ENCODE peak calls at places on chromosomes 11 and 22, in five cellular contexts. J, B, A, M and D are unnamed samples.

GRCh38 chr11:22832315-22833041 is 2.9 kb upstream of the SVIP start:
- DNase-seq in J (no peak), M (no peak), B (no peak), A (no peak), D (no peak)

GRCh38 chr22:19130959-19131684 is at the start of gene TSSK2:
- DNase-seq in M (no peak), A (no peak), J (no peak), B (no peak), D (no peak)

GRCh38 chr11:134656861-134657540 is 245.0 kb upstream of the B3GAT1 start:
- DNase-seq in B (no peak), A (no peak), J (no peak), M (peak; percentile 46), D (no peak)

GRCh38 chr22:49301398-49302149 is 526.1 kb downstream of the BRD1 start:
- DNase-seq in B (no peak), M (no peak), A (no peak), J (no peak), D (no peak)

GRCh38 chr11:132312161-132312560 is 941.7 kb downstream of the NTM start:
- DNase-seq in M (no peak), B (no peak), J (no peak), A (no peak), D (no peak)

GRCh38 chr11:76592961-76593360 is 77.6 kb downstream of the LRRC32 start:
- DNase-seq in J (no peak), A (no peak), B (no peak), M (no peak), D (no peak)

GRCh38 chr11:85893378-85893777 is 38.2 kb downstream of the CCDC83 start:
- DNase-seq in J (no peak), M (no peak), A (no peak), B (no peak), D (no peak)

GRCh38 chr11:124920870-124921609 is 2.0 kb downstream of the HEPN1 start:
- DNase-seq in M (peak; percentile 69), J (peak; percentile 80), B (peak; percentile 62), A (peak; percentile 85), D (no peak)

GRCh38 chr11:62430350-62430749 is 11.5 kb downstream of the SCGB1A1 start:
- DNase-seq in A (no peak), J (no peak), B (no peak), M (no peak), D (no peak)

GRCh38 chr11:61056566-61056965 is 45.7 kb upstream of the CD5 start:
- DNase-seq in M (no peak), B (no peak), A (no peak), J (no peak), D (no peak)

GRCh38 chr22:47595122-47595521 is 832.7 kb downstream of the TBC1D22A start:
- DNase-seq in M (no peak), A (no peak), J (no peak), B (no peak), D (no peak)

GRCh38 chr22:19878461-19879247 is 24.0 kb upstream of the GNB1L start:
- DNase-seq in M (no peak), A (peak; percentile 9), J (no peak), B (no peak), D (no peak)

GRCh38 chr11:80024119-80024518 is 583.3 kb upstream of the TENM4 start:
- DNase-seq in M (no peak), A (no peak), B (no peak), J (no peak), D (no peak)

GRCh38 chr11:69497221-69497787 is 15.8 kb downstream of the LINC01488 start:
- DNase-seq in M (no peak), J (no peak), A (peak; percentile 87), B (no peak), D (peak; percentile 97)

GRCh38 chr11:108177570-108177969 is 44.9 kb downstream of the NPAT start:
- DNase-seq in J (no peak), A (no peak), B (no peak), M (no peak), D (no peak)

GRCh38 chr11:116993599-116993998 is 104.6 kb downstream of the SIK3 start:
- DNase-seq in A (no peak), B (no peak), J (peak; percentile 43), M (no peak), D (no peak)

GRCh38 chr11:32109138-32109537 is 18.3 kb downstream of the RCN1 start:
- DNase-seq in B (no peak), M (no peak), A (no peak), J (no peak), D (peak; percentile 21)

GRCh38 chr11:68159161-68159560 is 38.0 kb upstream of the CHKA start:
- DNase-seq in A (no peak), M (no peak), J (no peak), B (no peak), D (no peak)

GRCh38 chr11:68039526-68040086 is 781 bp downstream of the TCIRG1 start:
- DNase-seq in J (no peak), A (peak; percentile 62), B (no peak), M (no peak), D (no peak)

GRCh38 chr11:121553806-121554205 is 101.0 kb upstream of the SORL1-AS1 start:
- DNase-seq in J (no peak), A (no peak), M (no peak), B (no peak), D (no peak)

GRCh38 chr11:91257593-91258170 is 966.9 kb upstream of the FAT3 start:
- DNase-seq in M (no peak), B (no peak), A (no peak), J (no peak), D (no peak)

GRCh38 chr11:1462576-1462975 is 24.0 kb downstream of the MOB2 start:
- DNase-seq in A (no peak), M (no peak), B (no peak), J (no peak), D (no peak)

GRCh38 chr11:96075532-96075959 is 151.6 kb upstream of the MTMR2 start:
- DNase-seq in M (no peak), B (no peak), A (no peak), J (no peak), D (no peak)

GRCh38 chr11:103586756-103587155 is 449.7 kb upstream of the DDI1 start:
- DNase-seq in J (peak; percentile 76), A (no peak), B (no peak), M (no peak), D (no peak)

GRCh38 chr11:121328213-121328966 is 35.8 kb downstream of the SC5D start:
- DNase-seq in A (no peak), M (peak; percentile 20), J (no peak), B (peak; percentile 13), D (no peak)

GRCh38 chr22:44973829-44974228 is 36.0 kb downstream of the PHF21B start:
- DNase-seq in M (no peak), A (no peak), B (no peak), J (no peak), D (no peak)

GRCh38 chr22:31857247-31857646 is 87.1 kb upstream of the YWHAH start:
- DNase-seq in M (no peak), J (peak; percentile 97), A (no peak), B (no peak), D (no peak)

GRCh38 chr11:113365895-113366294 is 21.7 kb upstream of the ANKK1 start:
- DNase-seq in M (no peak), A (no peak), J (no peak), B (no peak), D (no peak)

GRCh38 chr11:65574147-65574962 is 1.5 kb upstream of the EHBP1L1 start:
- DNase-seq in J (peak; percentile 74), B (peak; percentile 85), M (peak; percentile 81), A (peak; percentile 99), D (peak; percentile 96)

GRCh38 chr11:128509990-128510389 is 77.4 kb downstream of the ETS1 start:
- DNase-seq in M (no peak), A (no peak), J (no peak), B (no peak), D (no peak)

GRCh38 chr11:12160680-12161079 is 50.3 kb downstream of the MICAL2 start:
- DNase-seq in M (no peak), A (peak; percentile 74), B (no peak), J (no peak), D (no peak)

GRCh38 chr11:72939031-72939430 is 124.8 kb downstream of the ATG16L2 start:
- DNase-seq in A (no peak), J (no peak), B (no peak), M (no peak), D (no peak)

GRCh38 chr11:19040051-19040450 is 20.5 kb downstream of the MRGPRX2 start:
- DNase-seq in M (no peak), A (no peak), J (no peak), B (no peak), D (no peak)

GRCh38 chr11:4926607-4927006 is 2.5 kb upstream of the OR51G1 start:
- DNase-seq in J (no peak), A (no peak), M (no peak), B (no peak), D (no peak)

GRCh38 chr11:69398529-69399492 is 82.7 kb upstream of the LINC01488 start:
- DNase-seq in B (no peak), A (no peak), M (no peak), J (no peak), D (no peak)

GRCh38 chr11:110182886-110183285 is 89.7 kb downstream of the ZC3H12C start:
- DNase-seq in M (no peak), A (no peak), J (no peak), B (no peak), D (peak; percentile 61)

GRCh38 chr11:114036156-114036811 is 23.2 kb upstream of the ZBTB16 start:
- DNase-seq in M (peak; percentile 54), J (peak; percentile 9), A (peak; percentile 87), B (peak; percentile 54), D (peak; percentile 71)

GRCh38 chr11:62603771-62604170 is 2.1 kb upstream of the MTA2 start:
- DNase-seq in A (no peak), M (no peak), B (no peak), J (no peak), D (no peak)

GRCh38 chr22:27959335-27960090 is 40.5 kb upstream of the PITPNB start:
- DNase-seq in J (no peak), M (no peak), A (no peak), B (no peak), D (no peak)